ENCODE peak calls at places on chromosomes 11 and 22, in nine cellular contexts. N is CD4-positive, alpha-beta T cell; R is pancreas; S is MCF 10A; T is AG09309; U is endothelial cell; G is fibroblast of mammary gland; P is fibroblast of lung; D is NB4. L is an unnamed sample.

GRCh38 chr11:119134389-119134978 is 13.1 kb downstream of the HINFP start:
- DNase-seq in N (no peak), R (peak), S (peak), T (no peak), U (no peak), G (no peak), P (no peak), D (peak), L (no peak)

GRCh38 chr11:10487002-10487647 is 32.1 kb downstream of the AMPD3 start:
- DNase-seq in N (no peak), R (no peak), S (no peak), T (no peak), U (no peak), G (no peak), P (no peak), D (no peak), L (peak)

GRCh38 chr22:41825376-41825775 is 7.5 kb upstream of the SREBF2 start:
- DNase-seq in N (no peak), R (no peak), S (no peak), T (no peak), U (no peak), G (peak), P (peak), D (no peak), L (no peak)

GRCh38 chr11:31529189-31529588 is 19.6 kb downstream of the ELP4 start:
- DNase-seq in N (no peak), R (no peak), S (no peak), T (no peak), U (no peak), G (no peak), P (no peak), D (peak), L (no peak)

GRCh38 chr22:28931844-28932561 is 48.6 kb downstream of the ZNRF3 start:
- DNase-seq in N (no peak), R (no peak), S (no peak), T (no peak), U (no peak), G (no peak), P (no peak), D (no peak), L (no peak)

GRCh38 chr11:68317147-68317785 is 4.9 kb downstream of the LRP5 start:
- DNase-seq in N (no peak), R (no peak), S (no peak), T (no peak), U (no peak), G (no peak), P (no peak), D (no peak), L (no peak)

GRCh38 chr11:120706257-120706656 is 194.7 kb downstream of the GRIK4 start:
- DNase-seq in N (no peak), R (no peak), S (no peak), T (no peak), U (no peak), G (no peak), P (no peak), D (no peak), L (no peak)

GRCh38 chr11:116702772-116703360 is 69.9 kb downstream of the BUD13 start:
- DNase-seq in N (no peak), R (no peak), S (no peak), T (no peak), U (no peak), G (no peak), P (no peak), D (no peak), L (no peak)

GRCh38 chr11:12184696-12185095 is 74.3 kb downstream of the MICAL2 start:
- DNase-seq in N (no peak), R (no peak), S (no peak), T (no peak), U (no peak), G (peak), P (peak), D (no peak), L (no peak)

GRCh38 chr22:43921361-43921760 is 2.2 kb upstream of the PNPLA3 start:
- DNase-seq in N (no peak), R (no peak), S (peak), T (no peak), U (no peak), G (peak), P (peak), D (peak), L (no peak)

GRCh38 chr11:102530558-102530957 is at the start of gene MMP7:
- DNase-seq in N (no peak), R (no peak), S (peak), T (no peak), U (no peak), G (peak), P (peak), D (peak), L (no peak)

GRCh38 chr11:3124821-3125220 is 40.3 kb downstream of the OSBPL5 start:
- DNase-seq in N (no peak), R (no peak), S (no peak), T (no peak), U (no peak), G (no peak), P (no peak), D (no peak), L (no peak)

GRCh38 chr22:27420817-27421361 is 380.7 kb downstream of the MN1 start:
- DNase-seq in N (no peak), R (peak), S (peak), T (peak), U (no peak), G (peak), P (peak), D (no peak), L (no peak)

GRCh38 chr11:12179521-12179920 is 69.1 kb downstream of the MICAL2 start:
- DNase-seq in N (no peak), R (no peak), S (no peak), T (no peak), U (no peak), G (no peak), P (no peak), D (no peak), L (no peak)

GRCh38 chr11:65355013-65355775 is 643 bp downstream of the TIGD3 start:
- DNase-seq in N (peak), R (peak), S (no peak), T (no peak), U (no peak), G (no peak), P (no peak), D (peak), L (peak)

GRCh38 chr22:35619336-35620094 is 2.4 kb upstream of the MB start:
- DNase-seq in N (no peak), R (no peak), S (no peak), T (no peak), U (no peak), G (no peak), P (no peak), D (no peak), L (no peak)
- TF ChIP-seq CTCF in N (no peak), R (no peak), S (no peak), T (no peak), U (no peak), G (no peak), P (no peak), D (no peak), L (no peak)

GRCh38 chr11:83195176-83195531 is 1.6 kb downstream of the ANKRD42 start:
- DNase-seq in N (no peak), R (no peak), S (no peak), T (no peak), U (no peak), G (no peak), P (peak), D (peak), L (peak)
- TF ChIP-seq CTCF in N (no peak), R (no peak), S (no peak), T (no peak), U (no peak), G (no peak), P (no peak), D (no peak), L (no peak)

DNA sequence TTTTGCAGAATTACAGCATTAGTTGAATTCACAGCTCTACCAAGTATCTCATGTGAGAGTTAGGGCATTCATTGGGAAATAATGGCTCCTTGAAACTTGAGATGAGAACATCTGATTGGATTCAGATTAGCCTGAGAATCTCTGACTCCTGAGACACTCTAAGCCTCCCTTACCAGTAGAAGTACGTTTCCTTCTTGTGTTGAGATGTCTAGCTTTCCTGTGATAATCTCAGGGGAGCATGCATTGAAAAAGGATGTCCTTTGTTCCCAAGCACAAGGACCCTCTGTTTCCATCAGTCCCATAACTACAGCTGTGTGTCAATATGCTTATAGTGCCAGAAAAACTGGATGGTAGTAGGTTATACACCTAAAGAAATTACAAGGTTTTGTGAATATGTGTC is 35.2 kb upstream of the RDX start:
- DNase-seq in N (no peak), R (no peak), S (no peak), T (no peak), U (no peak), G (no peak), P (no peak), D (no peak), L (no peak)
- TF ChIP-seq CTCF in N (no peak), R (no peak), S (no peak), T (no peak), U (no peak), G (no peak), P (no peak), D (no peak), L (no peak)

DNA sequence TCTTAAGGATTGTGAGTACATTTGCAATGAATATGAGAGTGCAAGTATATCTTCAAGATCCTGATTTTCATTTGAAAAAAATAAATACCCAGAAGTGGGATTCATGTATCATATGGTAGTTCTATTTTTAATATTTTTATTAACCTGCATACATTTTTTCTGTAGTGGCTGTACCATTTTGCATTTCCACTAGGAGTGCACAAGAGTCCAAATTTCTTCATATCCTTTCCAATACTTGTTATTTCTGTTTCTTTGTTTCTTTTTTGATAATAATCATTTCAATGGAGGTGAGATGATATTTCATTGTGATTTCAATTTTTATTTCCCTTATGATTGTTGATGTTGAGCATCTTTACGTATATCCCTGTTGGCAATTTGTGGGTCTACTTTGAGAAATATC is 759.8 kb upstream of the CNTN5 start:
- DNase-seq in N (no peak), R (no peak), S (peak), T (no peak), U (no peak), G (no peak), P (no peak), D (no peak), L (no peak)
- TF ChIP-seq CTCF in N (no peak), R (no peak), S (no peak), T (no peak), U (peak), G (no peak), P (no peak), D (no peak), L (no peak)

L was measured in GM13976.